ENCODE peak calls at places on chromosomes 1 and 21, in four cellular contexts. Y is neuronal stem cell, R is Peyer's patch, Z is PC-3. H is an unnamed sample.

GRCh38 chr1:170307426-170307825 is 161.7 kb downstream of the NTMT2 start:
- DNase-seq in Y (no peak), R (no peak), Z (peak), H (peak)

GRCh38 chr1:55257958-55258357 is 42.8 kb upstream of the USP24 start:
- DNase-seq in Z (no peak), R (peak), Y (no peak), H (no peak)

GRCh38 chr1:183634429-183635065 is 1.0 kb downstream of the ARPC5 start:
- DNase-seq in Y (no peak), Z (peak), R (no peak), H (no peak)

GRCh38 chr1:202192770-202193613 is 607 bp upstream of the LGR6 start:
- DNase-seq in R (peak), Z (peak), Y (peak), H (no peak)

GRCh38 chr1:219917281-219917680 is 11.1 kb downstream of the SLC30A10 start:
- DNase-seq in Z (no peak), R (no peak), Y (no peak), H (no peak)

GRCh38 chr1:220511785-220512184 is 16.2 kb upstream of the MARK1 start:
- DNase-seq in R (no peak), Z (peak), Y (peak), H (no peak)

GRCh38 chr1:204729516-204729915 is 44.0 kb upstream of the LRRN2 start:
- DNase-seq in R (no peak), Y (no peak), Z (no peak), H (no peak)

GRCh38 chr1:24957016-24957807 is 27.1 kb upstream of the RUNX3 start:
- DNase-seq in R (peak), Y (no peak), Z (no peak), H (no peak)

GRCh38 chr21:23936224-23936623 is 1671.1 kb downstream of the MRPL39 start:
- DNase-seq in R (no peak), Y (peak), Z (peak), H (no peak)

GRCh38 chr1:57894315-57894714 is 470.5 kb upstream of the DAB1 start:
- DNase-seq in Z (no peak), Y (no peak), R (no peak), H (no peak)

GRCh38 chr1:221727146-221728036 is 14.5 kb downstream of the DUSP10 start:
- DNase-seq in Z (no peak), R (no peak), Y (no peak), H (no peak)

GRCh38 chr21:29151937-29152336 is 21.5 kb downstream of the MAP3K7CL start:
- DNase-seq in Z (no peak), R (no peak), Y (no peak), H (no peak)

GRCh38 chr1:109910963-109911798 is 532 bp downstream of the CSF1 start:
- DNase-seq in Y (peak), R (peak), Z (no peak), H (no peak)

GRCh38 chr1:188429385-188429784 is 1600.6 kb downstream of the PLA2G4A start:
- DNase-seq in Y (no peak), Z (no peak), R (no peak), H (no peak)

GRCh38 chr1:47579809-47580208 is 142.0 kb downstream of the FOXD2 start:
- DNase-seq in Y (no peak), R (no peak), Z (no peak), H (no peak)

GRCh38 chr1:111690306-111690617 is 48.9 kb downstream of the INKA2 start:
- DNase-seq in Z (peak), Y (no peak), R (no peak), H (peak)

GRCh38 chr1:3872546-3872945 is 15.3 kb downstream of the DFFB start:
- DNase-seq in Z (no peak), R (no peak), Y (no peak), H (no peak)

GRCh38 chr1:17120962-17121837 is 1.9 kb upstream of the PADI2 start:
- DNase-seq in Y (no peak), Z (no peak), R (no peak), H (no peak)

GRCh38 chr1:221868894-221869293 is 127.0 kb upstream of the DUSP10 start:
- DNase-seq in Z (peak), R (no peak), Y (no peak), H (peak)

GRCh38 chr1:31013187-31013864 is 52.2 kb downstream of the PUM1 start:
- DNase-seq in Y (no peak), Z (no peak), R (no peak), H (no peak)

GRCh38 chr21:22842875-22843274 is 1844.7 kb downstream of the NCAM2 start:
- DNase-seq in Y (no peak), R (no peak), Z (no peak), H (no peak)

GRCh38 chr1:115168026-115168425 is 78.7 kb upstream of the TSPAN2 start:
- DNase-seq in R (no peak), Z (peak), Y (no peak), H (no peak)

GRCh38 chr1:71777094-71777493 is 505.2 kb downstream of the NEGR1 start:
- DNase-seq in Y (no peak), Z (no peak), R (no peak), H (no peak)

GRCh38 chr1:65065535-65066378 is 82.2 kb upstream of the AK4 start:
- DNase-seq in Y (peak), R (peak), Z (no peak), H (no peak)

GRCh38 chr1:36166938-36167910 is 11.3 kb downstream of the MAP7D1 start:
- DNase-seq in Y (no peak), Z (peak), R (no peak), H (no peak)

GRCh38 chr1:36172983-36173382 is 17.0 kb downstream of the MAP7D1 start:
- DNase-seq in Z (peak), Y (no peak), R (no peak), H (peak)

GRCh38 chr1:36172017-36172747 is 16.2 kb downstream of the MAP7D1 start:
- DNase-seq in Z (no peak), Y (no peak), R (no peak), H (no peak)

GRCh38 chr1:36168538-36168937 is 12.6 kb downstream of the MAP7D1 start:
- DNase-seq in Z (no peak), R (no peak), Y (no peak), H (no peak)

GRCh38 chr1:36170643-36171412 is 14.9 kb downstream of the MAP7D1 start:
- DNase-seq in Z (no peak), Y (no peak), R (no peak), H (no peak)
- H3K4me3 ChIP-seq in Z (no peak), Y (no peak), R (no peak), H (no peak)

GRCh38 chr1:2134232-2134603 is 60.4 kb downstream of the FAAP20 start:
- DNase-seq in R (no peak), Y (no peak), Z (no peak), H (no peak)

GRCh38 chr1:2133039-2133878 is 61.3 kb downstream of the FAAP20 start:
- DNase-seq in R (peak), Z (peak), Y (peak), H (peak)

GRCh38 chr1:2134604-2135307 is 59.8 kb downstream of the FAAP20 start:
- DNase-seq in Y (no peak), R (no peak), Z (no peak), H (no peak)

GRCh38 chr1:2132222-2133038 is 62.1 kb downstream of the FAAP20 start:
- DNase-seq in Y (peak), R (no peak), Z (peak), H (no peak)

DNA sequence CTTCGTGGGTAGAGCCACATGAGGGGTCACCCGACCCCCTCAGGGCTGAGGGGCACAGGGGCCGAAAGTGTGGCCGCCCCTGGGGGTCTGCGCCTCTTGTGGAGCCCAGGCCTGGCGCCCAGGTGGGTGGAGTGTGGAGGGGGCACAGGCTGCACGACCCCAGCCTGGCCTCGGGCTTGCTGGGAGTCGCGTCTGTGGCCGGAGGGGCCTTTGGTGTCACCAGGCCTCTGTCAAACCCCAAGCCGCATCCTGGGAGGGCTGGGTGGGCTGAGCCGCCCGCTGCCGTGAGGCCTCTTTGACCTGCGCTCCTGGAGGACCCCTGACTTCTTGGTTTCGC is 60.7 kb downstream of the FAAP20 start:
- DNase-seq in Z (no peak), R (no peak), Y (no peak), H (no peak)
- H3K4me3 ChIP-seq in Z (peak), R (peak), Y (no peak), H (peak)

GRCh38 chr1:92031281-92032110 is 1.7 kb downstream of the EPHX4 start:
- DNase-seq in R (no peak), Z (no peak), Y (no peak), H (no peak)

GRCh38 chr1:92029241-92029922 is 403 bp upstream of the EPHX4 start:
- DNase-seq in Z (no peak), Y (no peak), R (no peak), H (no peak)

DNA sequence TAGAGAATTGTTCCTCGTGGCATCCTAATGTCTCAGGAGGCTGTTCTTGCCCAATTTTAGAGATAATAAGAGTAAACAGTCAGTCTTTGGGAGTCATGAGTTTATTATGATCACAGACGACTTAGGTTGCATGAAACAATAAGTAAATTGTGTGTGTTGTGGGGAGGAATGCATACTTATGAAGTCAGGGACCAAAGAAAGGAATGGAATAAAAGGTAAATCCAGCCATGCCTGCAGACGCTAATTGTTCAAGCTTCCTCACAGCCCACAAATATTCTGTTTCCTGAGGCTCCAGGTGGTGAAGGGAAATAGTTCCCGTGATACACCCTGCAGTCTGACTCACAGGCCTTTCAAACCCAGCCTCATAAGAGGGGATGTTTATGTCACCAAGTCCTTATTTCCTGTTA is 919 bp downstream of the EPHX4 start:
- DNase-seq in Y (no peak), R (no peak), Z (peak), H (no peak)
- H3K4me3 ChIP-seq in Y (peak), R (no peak), Z (peak), H (no peak)

DNA sequence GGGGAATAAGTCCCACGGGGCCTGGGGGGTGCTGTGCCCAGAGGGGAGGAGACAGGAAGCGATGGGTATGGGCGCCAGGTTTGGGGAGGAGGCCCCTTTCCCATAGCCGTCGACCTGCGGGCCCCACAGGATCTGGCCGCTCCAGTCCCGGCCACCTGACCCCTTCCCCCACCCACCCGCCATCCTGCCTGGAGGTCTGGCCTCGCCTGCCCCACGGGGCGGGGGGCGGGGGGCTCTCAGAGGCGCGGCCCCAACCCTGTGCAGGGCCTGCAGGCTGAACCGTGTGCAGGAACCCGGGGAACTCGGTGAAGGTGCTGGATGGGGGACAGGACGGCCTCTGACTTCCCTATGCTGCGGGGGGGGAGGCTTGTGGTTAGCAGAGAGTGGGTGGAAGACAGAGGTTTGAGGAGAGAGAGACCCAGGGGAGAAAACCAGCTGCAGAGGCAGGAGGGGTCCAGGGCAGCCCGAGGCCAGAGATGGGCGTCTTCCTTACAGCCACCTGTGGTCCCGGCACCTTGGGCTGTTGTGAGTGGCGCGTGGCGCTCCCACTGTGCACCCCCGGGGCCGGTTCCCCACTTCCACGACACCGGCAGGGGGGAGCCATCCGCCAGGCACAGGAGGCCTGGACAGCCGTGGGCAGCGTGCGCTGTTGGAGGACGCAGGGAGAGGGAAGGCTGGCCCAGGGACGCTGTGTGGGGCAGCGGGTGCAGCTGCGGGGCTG is 2.5 kb upstream of the TNFRSF18 start:
- DNase-seq in R (peak), Z (no peak), Y (no peak), H (peak)
- H3K4me3 ChIP-seq in R (peak), Z (peak), Y (no peak), H (no peak)

GRCh38 chr1:237171564-237172485 is 129.8 kb downstream of the RYR2 start:
- DNase-seq in Z (no peak), Y (no peak), R (no peak), H (no peak)
- H3K4me3 ChIP-seq in Z (no peak), Y (no peak), R (no peak), H (no peak)

DNA sequence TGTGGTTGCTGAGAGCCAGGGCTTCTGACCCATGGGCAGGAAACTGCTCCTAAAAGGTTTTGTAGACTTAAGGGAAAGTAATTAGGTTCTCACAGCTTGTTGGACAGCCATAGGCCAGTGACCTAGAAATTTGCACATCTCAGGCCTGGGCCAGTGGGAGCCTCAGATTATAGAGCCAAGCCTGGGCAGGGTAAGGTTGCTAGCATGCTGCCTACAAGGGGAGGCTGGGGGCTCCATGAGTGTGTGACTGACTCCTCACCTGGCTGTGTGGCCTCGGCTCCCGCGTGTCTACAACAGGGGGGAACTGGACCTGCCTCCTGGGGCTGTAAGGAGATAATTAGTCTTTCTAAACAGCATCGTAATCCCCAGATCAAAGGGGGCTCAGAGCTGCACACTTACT is 230.6 kb upstream of the TMEM51 start:
- DNase-seq in R (no peak), Z (no peak), Y (no peak), H (no peak)
- H3K4me3 ChIP-seq in R (no peak), Z (no peak), Y (no peak), H (no peak)

GRCh38 chr1:244234009-244234643 is 183.0 kb downstream of the ZBTB18 start:
- DNase-seq in R (no peak), Z (no peak), Y (no peak), H (no peak)

GRCh38 chr1:244230470-244230869 is 179.4 kb downstream of the ZBTB18 start:
- DNase-seq in R (no peak), Z (no peak), Y (no peak), H (no peak)

GRCh38 chr1:244236101-244236500 is 185.0 kb downstream of the ZBTB18 start:
- DNase-seq in Y (no peak), Z (no peak), R (no peak), H (peak)

GRCh38 chr1:244231193-244231571 is 180.1 kb downstream of the ZBTB18 start:
- DNase-seq in R (no peak), Z (peak), Y (no peak), H (no peak)

DNA sequence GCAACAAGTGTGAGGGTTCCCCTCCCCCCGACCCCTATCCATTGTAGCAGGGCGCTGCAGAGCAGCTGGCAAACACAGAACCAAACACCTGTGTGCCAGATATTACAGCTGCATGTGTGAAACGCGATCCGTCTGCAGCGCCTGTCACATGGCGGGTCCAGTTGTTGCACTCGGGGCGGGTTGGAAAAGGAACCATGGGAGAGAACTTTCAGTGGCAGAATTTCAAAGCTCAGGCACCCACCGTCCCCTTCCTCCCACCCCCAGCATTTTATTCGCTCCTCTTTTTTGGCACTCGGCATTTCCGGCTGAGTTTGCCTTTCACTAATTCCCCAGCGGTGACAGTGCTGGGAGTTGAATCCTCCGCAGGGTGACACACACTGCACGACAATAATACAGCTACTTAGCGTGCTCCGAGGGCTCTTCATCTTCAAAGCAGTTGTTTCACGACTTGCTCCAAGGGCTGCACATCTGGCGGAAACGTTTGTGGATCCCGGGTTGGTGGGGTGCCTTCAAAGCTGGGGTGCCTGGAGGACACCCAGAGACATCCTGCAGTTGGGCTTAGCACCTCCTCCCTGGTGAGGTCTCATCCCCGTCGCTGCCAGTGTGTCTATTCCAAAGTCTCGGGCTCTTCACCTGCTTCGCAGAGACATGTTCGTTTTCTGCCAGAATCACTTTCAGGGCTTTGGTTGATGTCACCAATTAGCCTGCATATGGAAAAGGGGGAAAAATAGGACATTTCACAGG is 180.7 kb downstream of the ZBTB18 start:
- DNase-seq in Z (peak), R (no peak), Y (no peak), H (peak)
- H3K4me3 ChIP-seq in Z (peak), R (no peak), Y (no peak), H (peak)

DNA sequence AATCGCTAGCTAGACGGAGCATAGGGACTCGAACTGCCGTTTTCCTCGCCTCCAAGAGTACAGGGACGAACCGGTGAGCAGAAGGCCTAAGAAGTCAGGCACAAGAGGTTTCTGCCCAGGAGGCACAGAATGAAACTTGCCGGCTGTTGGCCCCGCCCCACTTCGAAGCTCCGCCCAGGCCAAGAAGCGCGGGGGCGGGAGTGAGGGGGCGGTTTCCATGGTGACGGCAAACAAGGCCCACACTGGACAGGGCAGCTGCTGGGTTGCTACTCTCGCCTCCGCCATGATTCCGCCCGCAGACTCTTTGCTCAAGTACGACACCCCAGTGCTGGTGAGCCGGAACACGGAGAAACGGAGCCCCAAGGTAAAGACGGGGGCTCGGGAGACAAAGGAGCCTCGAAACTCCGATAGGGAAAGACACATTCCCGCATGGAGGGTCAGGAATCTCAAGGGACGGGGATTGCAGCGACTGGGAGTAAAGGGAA is at the start of gene DNALI1:
- DNase-seq in R (peak), Z (peak), Y (peak), H (peak)
- H3K4me3 ChIP-seq in R (no peak), Z (no peak), Y (peak), H (peak)

GRCh38 chr1:22953392-22954141 is 19.1 kb downstream of the LACTBL1 start:
- DNase-seq in Y (no peak), R (no peak), Z (no peak), H (no peak)
- H3K4me3 ChIP-seq in Y (no peak), R (no peak), Z (no peak), H (no peak)

GRCh38 chr1:61184035-61184713 is 101.8 kb downstream of the NFIA start:
- DNase-seq in Y (no peak), R (peak), Z (peak), H (peak)
- H3K4me3 ChIP-seq in Y (no peak), R (no peak), Z (no peak), H (peak)

H was measured in skeletal muscle cell.